ENCODE peak calls at places on chromosomes 11 and 22, in five cellular contexts. E is D341Med; D is stimulated activated CD8-positive, alpha-beta memory T cell treated with anti-CD3 and anti-CD28 coated beads, Interleukin-7, amount 100 ng/mL, for 4 hours; P is CD8-positive, alpha-beta memory T cell; G is activated effector memory CD4-positive, alpha-beta T cell treated with Interleukin-2 at 50 U/mL for 16 hours. U is an unnamed sample.

GRCh38 chr11:12467610-12468009 is 90.2 kb downstream of the PARVA start:
- DNase-seq in E (no peak), D (no peak), P (no peak), G (no peak), U (no peak)

GRCh38 chr11:76140912-76141574 is 65.3 kb downstream of the WNT11 start:
- DNase-seq in E (no peak), D (no peak), P (no peak), G (no peak), U (no peak)

GRCh38 chr11:128021304-128022006 is 565.9 kb downstream of the ETS1 start:
- DNase-seq in E (no peak), D (no peak), P (no peak), G (no peak), U (no peak)

GRCh38 chr22:19873960-19874306 is 19.3 kb upstream of the GNB1L start:
- DNase-seq in E (no peak), D (no peak), P (no peak), G (no peak), U (peak)

GRCh38 chr11:504053-504993 is 2.7 kb downstream of the RNH1 start:
- DNase-seq in E (no peak), D (no peak), P (no peak), G (no peak), U (peak)

GRCh38 chr22:49450521-49450920 is 377.2 kb downstream of the BRD1 start:
- DNase-seq in E (no peak), D (no peak), P (no peak), G (no peak), U (no peak)

GRCh38 chr11:20873054-20873453 is 203.7 kb downstream of the NELL1 start:
- DNase-seq in E (peak), D (no peak), P (no peak), G (no peak), U (no peak)

GRCh38 chr11:76657139-76657823 is 13.3 kb downstream of the LRRC32 start:
- DNase-seq in E (no peak), D (no peak), P (no peak), G (no peak), U (no peak)

GRCh38 chr11:93686812-93687211 is 25.3 kb downstream of the CEP295 start:
- DNase-seq in E (no peak), D (no peak), P (no peak), G (no peak), U (no peak)

GRCh38 chr11:112599265-112599664 is 338.6 kb upstream of the PLET1 start:
- DNase-seq in E (no peak), D (no peak), P (no peak), G (no peak), U (no peak)

GRCh38 chr11:90446207-90446606 is 223.4 kb upstream of the CHORDC1 start:
- DNase-seq in E (no peak), D (no peak), P (no peak), G (no peak), U (no peak)

GRCh38 chr22:35648066-35649025 is at the start of gene APOL6:
- DNase-seq in E (no peak), D (peak), P (peak), G (peak), U (peak)

GRCh38 chr11:120180571-120181445 is 30.0 kb upstream of the OAF start:
- DNase-seq in E (peak), D (no peak), P (no peak), G (no peak), U (no peak)

GRCh38 chr22:36055376-36056310 is 27.0 kb upstream of the RBFOX2 start:
- DNase-seq in E (no peak), D (no peak), P (no peak), G (no peak), U (no peak)

GRCh38 chr11:44877908-44878459 is 72.7 kb downstream of the TP53I11 start:
- DNase-seq in E (no peak), D (no peak), P (no peak), G (no peak), U (no peak)

GRCh38 chr11:116976941-116977570 is 121.2 kb downstream of the SIK3 start:
- DNase-seq in E (no peak), D (no peak), P (no peak), G (no peak), U (no peak)

GRCh38 chr11:107576497-107577086 is 11.1 kb upstream of the ALKBH8 start:
- DNase-seq in E (peak), D (peak), P (peak), G (no peak), U (peak)

GRCh38 chr11:71443736-71444410 is 4.3 kb downstream of the DHCR7 start:
- DNase-seq in E (no peak), D (no peak), P (no peak), G (no peak), U (no peak)

GRCh38 chr11:10727259-10727851 is 23.7 kb upstream of the CTR9 start:
- DNase-seq in E (no peak), D (no peak), P (no peak), G (no peak), U (no peak)

GRCh38 chr11:108698844-108699642 is 34.2 kb downstream of the DDX10 start:
- DNase-seq in E (no peak), D (no peak), P (no peak), G (no peak), U (no peak)

GRCh38 chr22:17712441-17712840 is 61.8 kb downstream of the BID start:
- DNase-seq in E (no peak), D (no peak), P (no peak), G (no peak), U (no peak)

GRCh38 chr11:75453916-75454655 is 21.1 kb upstream of the KLHL35 start:
- DNase-seq in E (no peak), D (no peak), P (no peak), G (no peak), U (no peak)

GRCh38 chr11:88421530-88421929 is 84.0 kb upstream of the CTSC start:
- DNase-seq in E (no peak), D (peak), P (no peak), G (no peak), U (no peak)

GRCh38 chr11:66626382-66626781 is 10.0 kb downstream of the RBM14 start:
- DNase-seq in E (no peak), D (no peak), P (no peak), G (no peak), U (no peak)

GRCh38 chr11:134659882-134660281 is 247.8 kb upstream of the B3GAT1 start:
- DNase-seq in E (no peak), D (no peak), P (no peak), G (no peak), U (no peak)

GRCh38 chr11:68714047-68714856 is 29.9 kb downstream of the GAL start:
- DNase-seq in E (no peak), D (no peak), P (no peak), G (no peak), U (no peak)

GRCh38 chr11:3836903-3837302 is 3.9 kb downstream of the RHOG start:
- DNase-seq in E (no peak), D (no peak), P (peak), G (peak), U (peak)

GRCh38 chr11:94183886-94184264 is 55.2 kb downstream of the PANX1 start:
- DNase-seq in E (peak), D (no peak), P (no peak), G (no peak), U (peak)

U was measured in B cell.